ENCODE peak calls at places on chromosomes 6 and 20, in ten cellular contexts. V is AG08395, Y is NCI-H1092 treated with DMSO at 0.1 percent for 48 hours, J is EL, Z is psoas muscle, W is NCI-H1694 treated with DMSO at 0.1 percent for 48 hours, A is aorta, I is left ventricle myocardium superior, Q is head of caudate nucleus, C is GM10248. P is an unnamed sample.

GRCh38 chr6:31462964-31463940 is 34.7 kb upstream of the MICB start:
- DNase-seq in Z (peak; percentile 70), C (peak; percentile 93), W (no peak), Q (peak; percentile 80), A (peak; percentile 88), V (peak; percentile 90), I (peak; percentile 82), J (peak; percentile 68), Y (no peak), P (peak; percentile 95)

GRCh38 chr20:1934578-1935573 is 39.7 kb downstream of the SIRPA start:
- DNase-seq in V (peak; percentile 96), I (peak; percentile 82), W (no peak), Z (peak; percentile 88), Y (no peak), C (no peak), J (peak; percentile 75), A (peak; percentile 88), Q (no peak), P (no peak)

GRCh38 chr6:153564803-153565202 is 433.7 kb upstream of the RGS17 start:
- DNase-seq in I (no peak), V (no peak), Y (no peak), Z (no peak), A (peak; percentile 47), J (no peak), W (no peak), C (no peak), Q (no peak), P (no peak)

GRCh38 chr20:58691773-58692578 is 624 bp upstream of the NPEPL1 start:
- DNase-seq in W (no peak), Y (no peak), Q (no peak), V (no peak), A (peak; percentile 73), C (no peak), J (no peak), Z (peak; percentile 70), I (peak; percentile 58), P (no peak)

GRCh38 chr20:46915580-46916243 is 21.1 kb downstream of the EYA2 start:
- DNase-seq in A (no peak), J (no peak), Q (no peak), C (no peak), Y (no peak), Z (no peak), V (peak; percentile 32), I (no peak), W (no peak), P (no peak)

GRCh38 chr20:51221791-51222408 is 199.0 kb upstream of the KCNG1 start:
- DNase-seq in Q (no peak), A (no peak), J (peak; percentile 80), W (no peak), V (peak; percentile 54), C (no peak), Z (peak; percentile 34), I (no peak), Y (no peak), P (no peak)

GRCh38 chr6:40845588-40845987 is 193.4 kb downstream of the UNC5CL start:
- DNase-seq in I (peak; percentile 40), Q (no peak), C (peak; percentile 22), J (peak; percentile 45), A (no peak), Z (no peak), Y (peak; percentile 21), V (peak; percentile 36), W (no peak), P (peak; percentile 12)

GRCh38 chr20:63071541-63072181 is 64.9 kb upstream of the BHLHE23 start:
- DNase-seq in I (peak; percentile 20), Z (no peak), Q (no peak), J (peak; percentile 81), Y (no peak), W (peak; percentile 37), C (no peak), V (peak; percentile 81), A (peak; percentile 12), P (peak; percentile 37)

GRCh38 chr6:99330159-99330558 is 19.3 kb downstream of the FAXC start:
- DNase-seq in A (peak; percentile 53), J (peak; percentile 76), V (peak; percentile 78), C (peak; percentile 78), Z (no peak), Q (peak; percentile 54), I (no peak), Y (peak; percentile 12), W (peak; percentile 29), P (peak; percentile 62)

GRCh38 chr20:675453-676314 is at the start of gene SCRT2:
- DNase-seq in Z (peak; percentile 84), Q (peak; percentile 76), V (peak; percentile 92), C (peak; percentile 78), J (peak; percentile 63), W (peak; percentile 11), I (peak; percentile 90), A (peak; percentile 87), Y (no peak), P (peak; percentile 72)

GRCh38 chr20:59016795-59017492 is 2.3 kb upstream of the TUBB1 start:
- DNase-seq in I (no peak), Y (no peak), C (no peak), W (no peak), Z (no peak), Q (no peak), J (no peak), A (no peak), V (no peak), P (peak; percentile 30)

GRCh38 chr6:29502597-29502996 is 14.8 kb upstream of the MAS1L start:
- DNase-seq in C (no peak), Q (no peak), A (no peak), V (no peak), W (no peak), J (peak; percentile 88), I (no peak), Y (no peak), Z (no peak), P (no peak)

GRCh38 chr6:147141690-147142308 is 62.4 kb upstream of the STXBP5 start:
- DNase-seq in C (no peak), Q (no peak), I (no peak), Y (no peak), V (peak; percentile 23), A (no peak), W (no peak), Z (no peak), J (peak; percentile 39), P (no peak)

GRCh38 chr20:56805313-56805712 is 176.2 kb downstream of the TFAP2C start:
- DNase-seq in C (no peak), J (no peak), A (no peak), Y (no peak), I (no peak), W (no peak), Q (no peak), Z (no peak), V (no peak), P (no peak)

GRCh38 chr20:62977613-62978558 is 25.4 kb downstream of the SLC17A9 start:
- DNase-seq in Y (no peak), V (no peak), Z (no peak), I (no peak), A (no peak), W (no peak), Q (no peak), J (no peak), C (peak; percentile 86), P (peak; percentile 93)

GRCh38 chr6:144185133-144185836 is 35.0 kb downstream of the STX11 start:
- DNase-seq in C (no peak), Q (no peak), V (peak; percentile 5), Y (no peak), W (no peak), I (no peak), J (no peak), A (no peak), Z (no peak), P (no peak)

GRCh38 chr6:4956625-4957024 is 47.2 kb downstream of the RPP40 start:
- DNase-seq in A (no peak), C (no peak), V (no peak), J (no peak), Q (no peak), W (no peak), I (no peak), Z (no peak), Y (no peak), P (no peak)

GRCh38 chr6:155509743-155510475 is 54.3 kb upstream of the NOX3 start:
- DNase-seq in I (no peak), V (no peak), C (no peak), J (no peak), Z (no peak), Y (no peak), W (no peak), A (no peak), Q (no peak), P (no peak)

GRCh38 chr20:14498809-14499208 is 161.4 kb upstream of the FLRT3 start:
- DNase-seq in Z (no peak), W (peak; percentile 76), I (no peak), V (no peak), Y (peak; percentile 22), A (no peak), C (no peak), Q (no peak), J (no peak), P (no peak)

GRCh38 chr6:108727966-108728730 is 120.1 kb upstream of the ARMC2 start:
- DNase-seq in Z (no peak), A (no peak), J (no peak), C (no peak), W (no peak), Y (no peak), I (no peak), Q (no peak), V (no peak), P (no peak)

GRCh38 chr20:13525225-13525940 is 113.3 kb downstream of the TASP1 start:
- DNase-seq in V (peak; percentile 95), W (no peak), Y (no peak), C (no peak), A (no peak), Q (no peak), Z (no peak), I (no peak), J (peak; percentile 97), P (no peak)

GRCh38 chr6:98833101-98834059 is 994 bp upstream of the POU3F2 start:
- DNase-seq in Z (no peak), W (peak; percentile 14), J (peak; percentile 39), I (peak; percentile 63), C (peak; percentile 43), Y (peak; percentile 77), V (no peak), A (peak; percentile 51), Q (peak; percentile 79), P (no peak)

GRCh38 chr6:3618300-3619041 is 133.0 kb downstream of the PXDC1 start:
- DNase-seq in Y (no peak), W (no peak), J (no peak), V (no peak), A (no peak), Q (no peak), C (no peak), Z (no peak), I (no peak), P (no peak)